ENCODE peak calls at places on chromosomes 3 and 15, in four cellular contexts. Y is H9, D is mesenchymal stem cell, T is IMR-90. J is an unnamed sample.

GRCh38 chr3:171694888-171695287 is 115.4 kb downstream of the PLD1 start:
- DNase-seq in D (no peak), Y (no peak), T (no peak), J (peak; percentile 39)

GRCh38 chr3:41216422-41216821 is 17.1 kb downstream of the CTNNB1 start:
- DNase-seq in D (no peak), Y (no peak), T (no peak), J (no peak)

GRCh38 chr15:62895139-62895866 is 147.2 kb upstream of the TPM1 start:
- DNase-seq in T (peak; percentile 88), Y (no peak), D (peak; percentile 86), J (peak; percentile 57)

GRCh38 chr3:142445816-142446254 is 2.0 kb downstream of the XRN1 start:
- DNase-seq in T (peak; percentile 53), D (peak; percentile 56), Y (no peak), J (no peak)

GRCh38 chr3:197736010-197736490 is 654 bp downstream of the RUBCN start:
- DNase-seq in Y (peak; percentile 40), D (peak; percentile 47), T (no peak), J (no peak)

GRCh38 chr3:25831578-25831977 is 41.7 kb downstream of the OXSM start:
- DNase-seq in T (peak; percentile 58), Y (no peak), D (peak; percentile 46), J (no peak)

GRCh38 chr15:79943820-79944219 is 27.2 kb downstream of the BCL2A1 start:
- DNase-seq in Y (no peak), D (peak; percentile 77), T (peak; percentile 92), J (no peak)

GRCh38 chr3:63228677-63229076 is 49.4 kb upstream of the SYNPR start:
- DNase-seq in Y (peak; percentile 55), D (peak; percentile 17), T (peak; percentile 12), J (peak; percentile 64)

GRCh38 chr3:119792270-119792669 is 10.4 kb downstream of the NR1I2 start:
- DNase-seq in T (no peak), D (no peak), Y (no peak), J (no peak)

GRCh38 chr3:63857311-63857710 is 6.3 kb downstream of the THOC7 start:
- DNase-seq in Y (no peak), D (no peak), T (no peak), J (no peak)

GRCh38 chr3:123841476-123842238 is 42.5 kb downstream of the MYLK start:
- DNase-seq in D (no peak), Y (no peak), T (peak; percentile 69), J (no peak)

GRCh38 chr15:98790270-98790669 is 141.9 kb downstream of the IGF1R start:
- DNase-seq in Y (no peak), T (no peak), D (no peak), J (no peak)

GRCh38 chr15:81548350-81549116 is 174.5 kb upstream of the TMC3 start:
- DNase-seq in Y (no peak), D (no peak), T (peak; percentile 49), J (no peak)

GRCh38 chr3:89813500-89813899 is 706.1 kb downstream of the EPHA3 start:
- DNase-seq in T (no peak), D (no peak), Y (no peak), J (no peak)

GRCh38 chr3:152719264-152719663 is 115.7 kb upstream of the P2RY1 start:
- DNase-seq in D (peak; percentile 91), T (peak; percentile 21), Y (no peak), J (no peak)

DNA sequence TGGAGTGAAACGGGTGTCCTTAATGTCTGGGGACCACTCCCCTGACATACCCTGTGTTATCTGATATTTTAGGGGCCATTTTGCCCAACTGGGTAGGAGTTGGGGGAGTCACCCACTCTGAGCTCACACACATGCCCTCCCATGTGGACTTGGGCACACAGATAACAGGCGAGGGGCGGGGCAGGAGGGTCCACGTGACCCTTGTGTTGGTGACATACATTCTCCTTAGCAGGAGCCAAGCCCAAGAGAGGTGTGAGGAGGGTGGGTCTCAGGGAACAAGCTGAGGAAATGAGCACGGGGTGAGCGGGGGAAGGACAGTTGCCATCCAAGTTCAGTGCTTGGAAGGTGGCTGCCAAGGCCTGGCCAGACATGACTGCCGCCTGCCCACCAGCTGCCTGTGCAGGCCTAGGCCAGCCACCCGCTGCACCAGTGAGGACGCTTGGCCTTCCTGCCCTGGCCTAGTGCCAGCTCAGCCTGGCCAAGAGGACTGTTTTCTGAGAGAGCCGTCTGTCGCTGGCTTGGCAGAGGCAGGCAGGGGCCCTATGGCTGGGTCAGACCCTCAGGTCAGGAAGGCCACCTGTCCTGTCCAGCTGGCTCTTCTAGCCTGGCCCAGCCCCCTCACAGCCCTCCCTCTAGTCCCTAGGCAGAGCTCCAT is 31.3 kb upstream of the TMEM115 start:
- DNase-seq in D (no peak), T (no peak), Y (no peak), J (no peak)
- H3K14ac ChIP-seq in D (peak overlapping the region; percentile 29), T (no peak overlapping the region), Y (no peak overlapping the region), J (no peak overlapping the region)

GRCh38 chr3:33881181-33882064 is 83.0 kb downstream of the PDCD6IP start:
- DNase-seq in D (no peak), Y (no peak), T (no peak), J (peak; percentile 25)
- H3K23ac ChIP-seq in D (no peak overlapping the region), Y (no peak overlapping the region), T (no peak overlapping the region), J (no peak overlapping the region)

GRCh38 chr15:27804569-27805260 is 294.4 kb downstream of the OCA2 start:
- DNase-seq in D (no peak), T (no peak), Y (no peak), J (no peak)
- H3K14ac ChIP-seq in D (no peak overlapping the region), T (no peak overlapping the region), Y (no peak overlapping the region), J (no peak overlapping the region)

DNA sequence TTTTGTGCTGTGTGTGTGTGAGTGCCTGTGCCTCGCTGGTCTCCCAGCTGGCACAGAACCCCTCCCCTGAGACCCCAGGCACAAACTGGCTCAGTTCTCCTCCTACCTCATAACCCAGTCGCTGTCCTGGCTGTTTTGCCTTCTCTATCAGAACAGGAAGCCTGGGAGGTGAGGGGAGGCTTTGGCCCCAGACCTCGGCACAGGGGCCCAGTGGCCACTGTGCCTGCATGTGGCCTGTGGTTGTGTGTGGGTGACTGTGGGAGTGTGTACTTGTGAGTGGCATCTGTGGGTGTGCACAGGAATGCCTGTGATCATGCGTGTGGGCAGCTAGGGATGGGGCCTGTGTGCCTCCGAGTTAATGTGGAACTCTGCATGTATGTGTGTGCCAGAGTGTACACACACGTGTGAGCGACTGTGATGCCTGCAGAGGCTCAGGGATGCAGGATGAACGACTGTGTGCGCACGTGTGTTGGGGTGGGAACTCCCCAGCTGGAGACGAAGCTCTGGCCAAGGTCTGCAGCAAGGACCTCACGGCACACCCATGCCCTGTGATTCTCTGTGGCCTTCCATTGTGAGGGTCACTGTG is 32.3 kb downstream of the PSTPIP1 start:
- DNase-seq in Y (no peak), T (no peak), D (no peak), J (no peak)
- H3K23ac ChIP-seq in Y (no peak overlapping the region), T (no peak overlapping the region), D (no peak overlapping the region), J (no peak overlapping the region)

GRCh38 chr3:46971151-46971550 is 5.4 kb downstream of the CCDC12 start:
- DNase-seq in D (no peak), T (no peak), Y (no peak), J (no peak)
- H3K14ac ChIP-seq in D (no peak overlapping the region), T (no peak overlapping the region), Y (no peak overlapping the region), J (no peak overlapping the region)

GRCh38 chr3:185153170-185153733 is 392 bp upstream of the C3orf70 start:
- DNase-seq in T (no peak), Y (peak; percentile 68), D (peak; percentile 38), J (no peak)
- H3K23ac ChIP-seq in T (peak overlapping the region; percentile 79), Y (no peak overlapping the region), D (peak overlapping the region; percentile 89), J (no peak overlapping the region)